ENCODE peak calls at places on chromosomes 13 and 19, in eight cellular contexts. One of them, this sample, is unnamed.

GRCh38 chr19:37933965-37934364 is 27.0 kb downstream of the SIPA1L3 start:
- DNase-seq in T-helper 22 cell: no peak
- DNase-seq in amygdala: no peak
- DNase-seq in H9: no peak
- DNase-seq in omental fat pad: no peak
- DNase-seq in cardiac muscle cell: peak; percentile 89
- DNase-seq in stromal cell of bone marrow: peak; percentile 10
- DNase-seq in activated CD8-positive, alpha-beta T cell treated with anti-CD3 and anti-CD28 coated beads, Interleukin-2, amount 10 ng/mL, durations not matched to agents 7 days and 5 days: no peak
- DNase-seq in this sample: no peak

GRCh38 chr19:47021536-47022139 is 2.0 kb downstream of the NPAS1 start:
- DNase-seq in T-helper 22 cell: no peak
- DNase-seq in amygdala: no peak
- DNase-seq in H9: peak; percentile 55
- DNase-seq in omental fat pad: no peak
- DNase-seq in cardiac muscle cell: no peak
- DNase-seq in stromal cell of bone marrow: no peak
- DNase-seq in activated CD8-positive, alpha-beta T cell treated with anti-CD3 and anti-CD28 coated beads, Interleukin-2, amount 10 ng/mL, durations not matched to agents 7 days and 5 days: no peak
- DNase-seq in this sample: peak; percentile 59

GRCh38 chr13:30373727-30374126 is 48.6 kb upstream of the UBE2L5 start:
- DNase-seq in T-helper 22 cell: peak; percentile 45
- DNase-seq in amygdala: no peak
- DNase-seq in H9: no peak
- DNase-seq in omental fat pad: no peak
- DNase-seq in cardiac muscle cell: no peak
- DNase-seq in stromal cell of bone marrow: no peak
- DNase-seq in activated CD8-positive, alpha-beta T cell treated with anti-CD3 and anti-CD28 coated beads, Interleukin-2, amount 10 ng/mL, durations not matched to agents 7 days and 5 days: peak; percentile 60
- DNase-seq in this sample: no peak

GRCh38 chr13:24605923-24606372 is 74.3 kb upstream of the ATP12A start:
- DNase-seq in T-helper 22 cell: no peak
- DNase-seq in amygdala: no peak
- DNase-seq in H9: no peak
- DNase-seq in omental fat pad: no peak
- DNase-seq in cardiac muscle cell: no peak
- DNase-seq in stromal cell of bone marrow: peak; percentile 13
- DNase-seq in activated CD8-positive, alpha-beta T cell treated with anti-CD3 and anti-CD28 coated beads, Interleukin-2, amount 10 ng/mL, durations not matched to agents 7 days and 5 days: no peak
- DNase-seq in this sample: no peak

GRCh38 chr19:52943134-52943883 is 19.4 kb downstream of the ZNF816 start:
- DNase-seq in T-helper 22 cell: no peak
- DNase-seq in amygdala: no peak
- DNase-seq in H9: no peak
- DNase-seq in omental fat pad: no peak
- DNase-seq in cardiac muscle cell: no peak
- DNase-seq in stromal cell of bone marrow: no peak
- DNase-seq in activated CD8-positive, alpha-beta T cell treated with anti-CD3 and anti-CD28 coated beads, Interleukin-2, amount 10 ng/mL, durations not matched to agents 7 days and 5 days: no peak
- DNase-seq in this sample: no peak

GRCh38 chr19:1864480-1865171 is 1.2 kb upstream of the KLF16 start:
- DNase-seq in T-helper 22 cell: no peak
- DNase-seq in amygdala: peak; percentile 32
- DNase-seq in H9: peak; percentile 89
- DNase-seq in omental fat pad: no peak
- DNase-seq in cardiac muscle cell: peak; percentile 79
- DNase-seq in stromal cell of bone marrow: no peak
- DNase-seq in activated CD8-positive, alpha-beta T cell treated with anti-CD3 and anti-CD28 coated beads, Interleukin-2, amount 10 ng/mL, durations not matched to agents 7 days and 5 days: peak; percentile 74
- DNase-seq in this sample: peak; percentile 87

GRCh38 chr13:110421696-110422395 is 114.8 kb downstream of the COL4A2 start:
- DNase-seq in T-helper 22 cell: no peak
- DNase-seq in amygdala: no peak
- DNase-seq in H9: no peak
- DNase-seq in omental fat pad: no peak
- DNase-seq in cardiac muscle cell: no peak
- DNase-seq in stromal cell of bone marrow: no peak
- DNase-seq in activated CD8-positive, alpha-beta T cell treated with anti-CD3 and anti-CD28 coated beads, Interleukin-2, amount 10 ng/mL, durations not matched to agents 7 days and 5 days: peak; percentile 49
- DNase-seq in this sample: no peak

GRCh38 chr13:81745391-81745790 is 1404.5 kb upstream of the SPRY2 start:
- DNase-seq in T-helper 22 cell: no peak
- DNase-seq in amygdala: no peak
- DNase-seq in H9: no peak
- DNase-seq in omental fat pad: no peak
- DNase-seq in cardiac muscle cell: no peak
- DNase-seq in stromal cell of bone marrow: no peak
- DNase-seq in activated CD8-positive, alpha-beta T cell treated with anti-CD3 and anti-CD28 coated beads, Interleukin-2, amount 10 ng/mL, durations not matched to agents 7 days and 5 days: no peak
- DNase-seq in this sample: no peak

GRCh38 chr19:34493649-34494044 is 12.1 kb downstream of the WTIP start:
- DNase-seq in T-helper 22 cell: no peak
- DNase-seq in amygdala: no peak
- DNase-seq in H9: no peak
- DNase-seq in omental fat pad: no peak
- DNase-seq in cardiac muscle cell: no peak
- DNase-seq in stromal cell of bone marrow: no peak
- DNase-seq in activated CD8-positive, alpha-beta T cell treated with anti-CD3 and anti-CD28 coated beads, Interleukin-2, amount 10 ng/mL, durations not matched to agents 7 days and 5 days: no peak
- DNase-seq in this sample: no peak

GRCh38 chr19:49918089-49918488 is 10.9 kb upstream of the ATF5 start:
- DNase-seq in T-helper 22 cell: no peak
- DNase-seq in amygdala: no peak
- DNase-seq in H9: no peak
- DNase-seq in omental fat pad: no peak
- DNase-seq in cardiac muscle cell: no peak
- DNase-seq in stromal cell of bone marrow: no peak
- DNase-seq in activated CD8-positive, alpha-beta T cell treated with anti-CD3 and anti-CD28 coated beads, Interleukin-2, amount 10 ng/mL, durations not matched to agents 7 days and 5 days: no peak
- DNase-seq in this sample: no peak

GRCh38 chr13:25276748-25277147 is 10.5 kb downstream of the MTMR6 start:
- DNase-seq in T-helper 22 cell: no peak
- DNase-seq in amygdala: no peak
- DNase-seq in H9: no peak
- DNase-seq in omental fat pad: no peak
- DNase-seq in cardiac muscle cell: no peak
- DNase-seq in stromal cell of bone marrow: no peak
- DNase-seq in activated CD8-positive, alpha-beta T cell treated with anti-CD3 and anti-CD28 coated beads, Interleukin-2, amount 10 ng/mL, durations not matched to agents 7 days and 5 days: no peak
- DNase-seq in this sample: no peak

GRCh38 chr19:46985532-46986415 is 33.9 kb upstream of the NPAS1 start:
- DNase-seq in T-helper 22 cell: no peak
- DNase-seq in amygdala: no peak
- DNase-seq in H9: no peak
- DNase-seq in omental fat pad: no peak
- DNase-seq in cardiac muscle cell: peak; percentile 41
- DNase-seq in stromal cell of bone marrow: no peak
- DNase-seq in activated CD8-positive, alpha-beta T cell treated with anti-CD3 and anti-CD28 coated beads, Interleukin-2, amount 10 ng/mL, durations not matched to agents 7 days and 5 days: no peak
- DNase-seq in this sample: no peak

GRCh38 chr19:52170304-52170703 is 1.1 kb downstream of the ZNF836 start:
- DNase-seq in T-helper 22 cell: no peak
- DNase-seq in amygdala: no peak
- DNase-seq in H9: no peak
- DNase-seq in omental fat pad: no peak
- DNase-seq in cardiac muscle cell: no peak
- DNase-seq in stromal cell of bone marrow: no peak
- DNase-seq in activated CD8-positive, alpha-beta T cell treated with anti-CD3 and anti-CD28 coated beads, Interleukin-2, amount 10 ng/mL, durations not matched to agents 7 days and 5 days: no peak
- DNase-seq in this sample: no peak

GRCh38 chr13:33129094-33129832 is 113.0 kb downstream of the KL start:
- DNase-seq in T-helper 22 cell: no peak
- DNase-seq in amygdala: no peak
- DNase-seq in H9: no peak
- DNase-seq in omental fat pad: no peak
- DNase-seq in cardiac muscle cell: no peak
- DNase-seq in stromal cell of bone marrow: no peak
- DNase-seq in activated CD8-positive, alpha-beta T cell treated with anti-CD3 and anti-CD28 coated beads, Interleukin-2, amount 10 ng/mL, durations not matched to agents 7 days and 5 days: no peak
- DNase-seq in this sample: no peak

GRCh38 chr19:50969413-50969760 is at the start of gene KLK6:
- DNase-seq in T-helper 22 cell: no peak
- DNase-seq in amygdala: peak; percentile 85
- DNase-seq in H9: peak; percentile 41
- DNase-seq in omental fat pad: no peak
- DNase-seq in cardiac muscle cell: no peak
- DNase-seq in stromal cell of bone marrow: no peak
- DNase-seq in activated CD8-positive, alpha-beta T cell treated with anti-CD3 and anti-CD28 coated beads, Interleukin-2, amount 10 ng/mL, durations not matched to agents 7 days and 5 days: no peak
- DNase-seq in this sample: no peak

GRCh38 chr13:58955546-58956385 is 1208.0 kb downstream of the DIAPH3 start:
- DNase-seq in T-helper 22 cell: no peak
- DNase-seq in amygdala: no peak
- DNase-seq in H9: no peak
- DNase-seq in omental fat pad: no peak
- DNase-seq in cardiac muscle cell: no peak
- DNase-seq in stromal cell of bone marrow: no peak
- DNase-seq in activated CD8-positive, alpha-beta T cell treated with anti-CD3 and anti-CD28 coated beads, Interleukin-2, amount 10 ng/mL, durations not matched to agents 7 days and 5 days: no peak
- DNase-seq in this sample: no peak

GRCh38 chr13:22735381-22735995 is 445.3 kb upstream of the SGCG start:
- DNase-seq in T-helper 22 cell: no peak
- DNase-seq in amygdala: no peak
- DNase-seq in H9: peak; percentile 43
- DNase-seq in omental fat pad: no peak
- DNase-seq in cardiac muscle cell: peak; percentile 33
- DNase-seq in stromal cell of bone marrow: no peak
- DNase-seq in activated CD8-positive, alpha-beta T cell treated with anti-CD3 and anti-CD28 coated beads, Interleukin-2, amount 10 ng/mL, durations not matched to agents 7 days and 5 days: no peak
- DNase-seq in this sample: no peak

GRCh38 chr19:13102666-13103584 is at the start of gene LYL1:
- DNase-seq in T-helper 22 cell: no peak
- DNase-seq in amygdala: no peak
- DNase-seq in H9: peak; percentile 70
- DNase-seq in omental fat pad: no peak
- DNase-seq in cardiac muscle cell: peak; percentile 89
- DNase-seq in stromal cell of bone marrow: no peak
- DNase-seq in activated CD8-positive, alpha-beta T cell treated with anti-CD3 and anti-CD28 coated beads, Interleukin-2, amount 10 ng/mL, durations not matched to agents 7 days and 5 days: no peak
- DNase-seq in this sample: peak; percentile 67

GRCh38 chr19:30079200-30079599 is 137.2 kb downstream of the URI1 start:
- DNase-seq in T-helper 22 cell: no peak
- DNase-seq in amygdala: no peak
- DNase-seq in H9: no peak
- DNase-seq in omental fat pad: no peak
- DNase-seq in cardiac muscle cell: no peak
- DNase-seq in stromal cell of bone marrow: no peak
- DNase-seq in activated CD8-positive, alpha-beta T cell treated with anti-CD3 and anti-CD28 coated beads, Interleukin-2, amount 10 ng/mL, durations not matched to agents 7 days and 5 days: no peak
- DNase-seq in this sample: no peak

GRCh38 chr13:75357576-75358295 is 124.2 kb downstream of the TBC1D4 start:
- DNase-seq in T-helper 22 cell: peak; percentile 10
- DNase-seq in amygdala: no peak
- DNase-seq in H9: peak; percentile 68
- DNase-seq in omental fat pad: no peak
- DNase-seq in cardiac muscle cell: peak; percentile 37
- DNase-seq in stromal cell of bone marrow: peak; percentile 33
- DNase-seq in activated CD8-positive, alpha-beta T cell treated with anti-CD3 and anti-CD28 coated beads, Interleukin-2, amount 10 ng/mL, durations not matched to agents 7 days and 5 days: peak; percentile 67
- DNase-seq in this sample: peak; percentile 57

GRCh38 chr13:49021953-49022352 is 46.2 kb downstream of the FNDC3A start:
- DNase-seq in T-helper 22 cell: no peak
- DNase-seq in amygdala: no peak
- DNase-seq in H9: no peak
- DNase-seq in omental fat pad: no peak
- DNase-seq in cardiac muscle cell: no peak
- DNase-seq in stromal cell of bone marrow: no peak
- DNase-seq in activated CD8-positive, alpha-beta T cell treated with anti-CD3 and anti-CD28 coated beads, Interleukin-2, amount 10 ng/mL, durations not matched to agents 7 days and 5 days: no peak
- DNase-seq in this sample: no peak

GRCh38 chr19:53131732-53132131 is 978 bp downstream of the ZNF415 start:
- DNase-seq in T-helper 22 cell: no peak
- DNase-seq in amygdala: no peak
- DNase-seq in H9: no peak
- DNase-seq in omental fat pad: no peak
- DNase-seq in cardiac muscle cell: no peak
- DNase-seq in stromal cell of bone marrow: no peak
- DNase-seq in activated CD8-positive, alpha-beta T cell treated with anti-CD3 and anti-CD28 coated beads, Interleukin-2, amount 10 ng/mL, durations not matched to agents 7 days and 5 days: no peak
- DNase-seq in this sample: no peak

GRCh38 chr19:11324079-11324661 is 15.3 kb downstream of the RAB3D start:
- DNase-seq in T-helper 22 cell: no peak
- DNase-seq in amygdala: peak; percentile 23
- DNase-seq in H9: no peak
- DNase-seq in omental fat pad: peak; percentile 46
- DNase-seq in cardiac muscle cell: no peak
- DNase-seq in stromal cell of bone marrow: peak; percentile 87
- DNase-seq in activated CD8-positive, alpha-beta T cell treated with anti-CD3 and anti-CD28 coated beads, Interleukin-2, amount 10 ng/mL, durations not matched to agents 7 days and 5 days: peak; percentile 79
- DNase-seq in this sample: no peak

GRCh38 chr19:7652061-7652641 is 15.2 kb downstream of the STXBP2 start:
- DNase-seq in T-helper 22 cell: peak; percentile 70
- DNase-seq in amygdala: peak; percentile 52
- DNase-seq in H9: peak; percentile 83
- DNase-seq in omental fat pad: peak; percentile 68
- DNase-seq in cardiac muscle cell: peak; percentile 85
- DNase-seq in stromal cell of bone marrow: peak; percentile 42
- DNase-seq in activated CD8-positive, alpha-beta T cell treated with anti-CD3 and anti-CD28 coated beads, Interleukin-2, amount 10 ng/mL, durations not matched to agents 7 days and 5 days: peak; percentile 91
- DNase-seq in this sample: peak; percentile 88

GRCh38 chr13:85601526-85601925 is 197.7 kb downstream of the SLITRK6 start:
- DNase-seq in T-helper 22 cell: no peak
- DNase-seq in amygdala: no peak
- DNase-seq in H9: no peak
- DNase-seq in omental fat pad: no peak
- DNase-seq in cardiac muscle cell: no peak
- DNase-seq in stromal cell of bone marrow: no peak
- DNase-seq in activated CD8-positive, alpha-beta T cell treated with anti-CD3 and anti-CD28 coated beads, Interleukin-2, amount 10 ng/mL, durations not matched to agents 7 days and 5 days: no peak
- DNase-seq in this sample: no peak

GRCh38 chr13:110635405-110636002 is 20.2 kb downstream of the NAXD start:
- DNase-seq in T-helper 22 cell: no peak
- DNase-seq in amygdala: no peak
- DNase-seq in H9: no peak
- DNase-seq in omental fat pad: no peak
- DNase-seq in cardiac muscle cell: no peak
- DNase-seq in stromal cell of bone marrow: no peak
- DNase-seq in activated CD8-positive, alpha-beta T cell treated with anti-CD3 and anti-CD28 coated beads, Interleukin-2, amount 10 ng/mL, durations not matched to agents 7 days and 5 days: no peak
- DNase-seq in this sample: no peak

GRCh38 chr13:32587774-32588165 is 1.5 kb downstream of the PDS5B start:
- DNase-seq in T-helper 22 cell: no peak
- DNase-seq in amygdala: no peak
- DNase-seq in H9: no peak
- DNase-seq in omental fat pad: no peak
- DNase-seq in cardiac muscle cell: no peak
- DNase-seq in stromal cell of bone marrow: no peak
- DNase-seq in activated CD8-positive, alpha-beta T cell treated with anti-CD3 and anti-CD28 coated beads, Interleukin-2, amount 10 ng/mL, durations not matched to agents 7 days and 5 days: no peak
- DNase-seq in this sample: no peak

GRCh38 chr13:34208326-34208725 is 390.4 kb downstream of the RFC3 start:
- DNase-seq in T-helper 22 cell: no peak
- DNase-seq in amygdala: no peak
- DNase-seq in H9: no peak
- DNase-seq in omental fat pad: no peak
- DNase-seq in cardiac muscle cell: no peak
- DNase-seq in stromal cell of bone marrow: no peak
- DNase-seq in activated CD8-positive, alpha-beta T cell treated with anti-CD3 and anti-CD28 coated beads, Interleukin-2, amount 10 ng/mL, durations not matched to agents 7 days and 5 days: no peak
- DNase-seq in this sample: no peak

GRCh38 chr13:113398963-113399754 is 35.2 kb upstream of the GRTP1 start:
- DNase-seq in T-helper 22 cell: no peak
- DNase-seq in amygdala: no peak
- DNase-seq in H9: peak; percentile 29
- DNase-seq in omental fat pad: no peak
- DNase-seq in cardiac muscle cell: no peak
- DNase-seq in stromal cell of bone marrow: no peak
- DNase-seq in activated CD8-positive, alpha-beta T cell treated with anti-CD3 and anti-CD28 coated beads, Interleukin-2, amount 10 ng/mL, durations not matched to agents 7 days and 5 days: no peak
- DNase-seq in this sample: peak; percentile 26

This sample was measured in WTC11.